ENCODE peak calls at places on chromosomes 16 and 17, in ten cellular contexts. W is HEK293T, B is C1 segment of cervical spinal cord, Y is AG09319, G is MM.1S, O is ascending aorta, D is HCEC 1CT, Z is T-helper 2 cell, C is GM23338, F is left ventricle myocardium inferior. A is an unnamed sample.

GRCh38 chr16:31134625-31135534 is 647 bp downstream of the PRSS8 start:
- DNase-seq in W (no peak), B (no peak), Y (no peak), G (no peak), O (no peak), D (no peak), Z (no peak), C (peak), F (no peak), A (no peak)

GRCh38 chr16:54347961-54348360 is 61.4 kb upstream of the IRX3 start:
- DNase-seq in W (no peak), B (no peak), Y (no peak), G (no peak), O (no peak), D (no peak), Z (no peak), C (no peak), F (no peak), A (no peak)

GRCh38 chr16:9602201-9602600 is 510.8 kb downstream of the HAPSTR1 start:
- DNase-seq in W (no peak), B (no peak), Y (no peak), G (no peak), O (no peak), D (no peak), Z (no peak), C (no peak), F (no peak), A (no peak)

GRCh38 chr17:60563743-60564142 is 36.2 kb upstream of the PPM1D start:
- DNase-seq in W (no peak), B (no peak), Y (no peak), G (no peak), O (no peak), D (no peak), Z (no peak), C (no peak), F (no peak), A (no peak)

GRCh38 chr17:32875904-32876413 is 965 bp downstream of the MYO1D start:
- DNase-seq in W (no peak), B (no peak), Y (peak), G (peak), O (no peak), D (no peak), Z (no peak), C (no peak), F (no peak), A (no peak)

GRCh38 chr16:22186517-22186916 is 19.6 kb upstream of the EEF2K start:
- DNase-seq in W (no peak), B (no peak), Y (no peak), G (no peak), O (no peak), D (no peak), Z (no peak), C (peak), F (no peak), A (no peak)

GRCh38 chr17:66240630-66241029 is 11.4 kb upstream of the APOH start:
- DNase-seq in W (no peak), B (no peak), Y (no peak), G (no peak), O (no peak), D (peak), Z (no peak), C (no peak), F (no peak), A (no peak)

GRCh38 chr16:80828495-80828894 is 24.1 kb upstream of the CDYL2 start:
- DNase-seq in W (no peak), B (no peak), Y (no peak), G (no peak), O (no peak), D (no peak), Z (no peak), C (no peak), F (no peak), A (no peak)

GRCh38 chr16:86761117-86761971 is 183.0 kb downstream of the FOXL1 start:
- DNase-seq in W (peak), B (no peak), Y (no peak), G (peak), O (peak), D (peak), Z (no peak), C (peak), F (peak), A (no peak)

GRCh38 chr17:65523411-65523810 is 38.0 kb downstream of the AXIN2 start:
- DNase-seq in W (no peak), B (no peak), Y (no peak), G (no peak), O (no peak), D (peak), Z (peak), C (no peak), F (no peak), A (no peak)

GRCh38 chr17:39393732-39394131 is 7.7 kb downstream of the FBXL20 start:
- DNase-seq in W (no peak), B (no peak), Y (no peak), G (no peak), O (no peak), D (no peak), Z (no peak), C (no peak), F (no peak), A (no peak)

GRCh38 chr17:39750131-39751015 is 12.6 kb downstream of the GRB7 start:
- DNase-seq in W (no peak), B (no peak), Y (no peak), G (no peak), O (no peak), D (no peak), Z (no peak), C (no peak), F (no peak), A (no peak)

GRCh38 chr17:82079001-82079677 is 13.5 kb upstream of the DUS1L start:
- DNase-seq in W (no peak), B (no peak), Y (no peak), G (no peak), O (no peak), D (no peak), Z (no peak), C (no peak), F (no peak), A (no peak)

GRCh38 chr17:2685696-2686095 is 25.9 kb downstream of the CLUH start:
- DNase-seq in W (peak), B (no peak), Y (no peak), G (no peak), O (peak), D (no peak), Z (no peak), C (no peak), F (no peak), A (no peak)

GRCh38 chr17:75485688-75486087 is 29.3 kb downstream of the TMEM94 start:
- DNase-seq in W (no peak), B (no peak), Y (no peak), G (no peak), O (no peak), D (no peak), Z (no peak), C (no peak), F (no peak), A (no peak)

GRCh38 chr16:79943738-79944137 is 343.2 kb upstream of the MAF start:
- DNase-seq in W (no peak), B (no peak), Y (no peak), G (no peak), O (no peak), D (no peak), Z (no peak), C (no peak), F (no peak), A (no peak)

GRCh38 chr16:51143166-51143565 is 7.9 kb downstream of the SALL1 start:
- DNase-seq in W (no peak), B (no peak), Y (no peak), G (no peak), O (no peak), D (no peak), Z (no peak), C (no peak), F (no peak), A (no peak)

GRCh38 chr16:76396977-76397376 is 119.8 kb downstream of the CNTNAP4 start:
- DNase-seq in W (no peak), B (no peak), Y (no peak), G (no peak), O (no peak), D (no peak), Z (no peak), C (no peak), F (no peak), A (no peak)

GRCh38 chr17:41417576-41418015 is 6.8 kb downstream of the KRT37 start:
- DNase-seq in W (peak), B (no peak), Y (no peak), G (peak), O (no peak), D (peak), Z (no peak), C (peak), F (no peak), A (no peak)

GRCh38 chr17:80421381-80422090 is 6.6 kb downstream of the ENDOV start:
- DNase-seq in W (no peak), B (no peak), Y (no peak), G (no peak), O (no peak), D (no peak), Z (no peak), C (no peak), F (no peak), A (no peak)

GRCh38 chr17:19426631-19427030 is 15.6 kb downstream of the RNF112 start:
- DNase-seq in W (no peak), B (no peak), Y (no peak), G (no peak), O (peak), D (no peak), Z (no peak), C (peak), F (no peak), A (no peak)

GRCh38 chr16:84557504-84557903 is 53.0 kb upstream of the MEAK7 start:
- DNase-seq in W (no peak), B (no peak), Y (no peak), G (no peak), O (no peak), D (no peak), Z (no peak), C (peak), F (no peak), A (no peak)

GRCh38 chr16:66891360-66891759 is 11.0 kb downstream of the PDP2 start:
- DNase-seq in W (no peak), B (no peak), Y (no peak), G (no peak), O (no peak), D (no peak), Z (no peak), C (no peak), F (no peak), A (no peak)

GRCh38 chr17:44438634-44439033 is 49.2 kb upstream of the ITGA2B start:
- DNase-seq in W (no peak), B (no peak), Y (no peak), G (peak), O (no peak), D (no peak), Z (no peak), C (peak), F (no peak), A (no peak)

GRCh38 chr17:41691031-41691777 is 2.5 kb downstream of the EIF1 start:
- DNase-seq in W (no peak), B (no peak), Y (no peak), G (no peak), O (no peak), D (no peak), Z (peak), C (no peak), F (no peak), A (no peak)

GRCh38 chr16:15542261-15542660 is 100.7 kb downstream of the MARF1 start:
- DNase-seq in W (no peak), B (no peak), Y (no peak), G (no peak), O (no peak), D (no peak), Z (no peak), C (peak), F (no peak), A (no peak)

GRCh38 chr16:80319181-80319580 is 221.6 kb upstream of the DYNLRB2 start:
- DNase-seq in W (peak), B (no peak), Y (no peak), G (no peak), O (no peak), D (no peak), Z (no peak), C (peak), F (no peak), A (no peak)

GRCh38 chr17:46811978-46812583 is 6.4 kb downstream of the WNT3 start:
- DNase-seq in W (no peak), B (no peak), Y (no peak), G (no peak), O (no peak), D (peak), Z (no peak), C (no peak), F (no peak), A (peak)

GRCh38 chr17:17981330-17981729 is 8.7 kb downstream of the DRC3 start:
- DNase-seq in W (no peak), B (no peak), Y (no peak), G (no peak), O (no peak), D (no peak), Z (no peak), C (no peak), F (no peak), A (no peak)

GRCh38 chr16:11309895-11310633 is 28.9 kb upstream of the PRM1 start:
- DNase-seq in W (no peak), B (no peak), Y (no peak), G (peak), O (no peak), D (no peak), Z (no peak), C (no peak), F (no peak), A (no peak)

GRCh38 chr16:85536073-85536410 is 77.1 kb upstream of the GSE1 start:
- DNase-seq in W (no peak), B (peak), Y (no peak), G (no peak), O (no peak), D (no peak), Z (no peak), C (no peak), F (no peak), A (no peak)

A was measured in AG04449.